ENCODE peak calls at places on chromosomes 7 and 10, in eight cellular contexts. M, X, L, V, P, N, F and T are unnamed samples.

GRCh38 chr7:128735433-128735832 is 3.7 kb upstream of the CALU start:
- DNase-seq in M (no peak), X (no peak), L (no peak), V (no peak), P (no peak), N (no peak), F (no peak), T (no peak)

GRCh38 chr10:45514283-45515270 is 140.6 kb downstream of the ALOX5 start:
- DNase-seq in M (no peak), X (peak; percentile 77), L (peak; percentile 31), V (no peak), P (peak; percentile 10), N (peak; percentile 60), F (no peak), T (peak; percentile 7)

GRCh38 chr10:96470108-96470743 is 43.5 kb downstream of the TLL2 start:
- DNase-seq in M (no peak), X (no peak), L (peak; percentile 5), V (no peak), P (no peak), N (no peak), F (no peak), T (peak; percentile 31)

GRCh38 chr7:115015619-115016018 is 93.7 kb downstream of the MDFIC start:
- DNase-seq in M (peak; percentile 11), X (no peak), L (no peak), V (no peak), P (no peak), N (no peak), F (peak; percentile 39), T (no peak)

GRCh38 chr7:34165927-34166550 is 260.7 kb downstream of the BMPER start:
- DNase-seq in M (no peak), X (no peak), L (no peak), V (no peak), P (no peak), N (no peak), F (no peak), T (peak; percentile 62)

GRCh38 chr10:106941297-106942034 is 223.0 kb downstream of the SORCS1 start:
- DNase-seq in M (no peak), X (no peak), L (no peak), V (no peak), P (no peak), N (no peak), F (no peak), T (no peak)

GRCh38 chr10:22633528-22633927 is 80.8 kb downstream of the PIP4K2A start:
- DNase-seq in M (no peak), X (no peak), L (no peak), V (no peak), P (no peak), N (no peak), F (no peak), T (peak; percentile 20)

GRCh38 chr7:152678133-152678645 is 2.2 kb upstream of the XRCC2 start:
- DNase-seq in M (no peak), X (no peak), L (no peak), V (no peak), P (no peak), N (no peak), F (no peak), T (no peak)

GRCh38 chr7:22810843-22811242 is 11.8 kb downstream of the TOMM7 start:
- DNase-seq in M (no peak), X (no peak), L (no peak), V (no peak), P (no peak), N (no peak), F (no peak), T (no peak)

GRCh38 chr7:152025937-152026890 is 740 bp downstream of the GALNT11 start:
- DNase-seq in M (no peak), X (no peak), L (no peak), V (no peak), P (no peak), N (no peak), F (no peak), T (no peak)

GRCh38 chr10:59229451-59229850 is 53.0 kb downstream of the PHYHIPL start:
- DNase-seq in M (no peak), X (no peak), L (no peak), V (no peak), P (no peak), N (no peak), F (no peak), T (no peak)

GRCh38 chr7:37510043-37510634 is 61.5 kb upstream of the ELMO1 start:
- DNase-seq in M (no peak), X (no peak), L (no peak), V (no peak), P (no peak), N (no peak), F (no peak), T (peak; percentile 11)

GRCh38 chr10:13942030-13942429 is 355.3 kb downstream of the PRPF18 start:
- DNase-seq in M (no peak), X (no peak), L (no peak), V (no peak), P (no peak), N (no peak), F (no peak), T (no peak)

GRCh38 chr10:48670978-48671913 is 13.4 kb upstream of the WDFY4 start:
- DNase-seq in M (no peak), X (no peak), L (no peak), V (no peak), P (no peak), N (no peak), F (no peak), T (no peak)

GRCh38 chr10:44070282-44070681 is 314.6 kb downstream of the CXCL12 start:
- DNase-seq in M (no peak), X (no peak), L (no peak), V (peak; percentile 90), P (no peak), N (no peak), F (no peak), T (no peak)

GRCh38 chr10:2928219-2928840 is 139.0 kb upstream of the PFKP start:
- DNase-seq in M (no peak), X (peak; percentile 3), L (peak; percentile 52), V (peak; percentile 72), P (peak; percentile 16), N (peak; percentile 27), F (peak; percentile 40), T (peak; percentile 54)

GRCh38 chr10:89663144-89663543 is 18.1 kb upstream of the PANK1 start:
- DNase-seq in M (no peak), X (no peak), L (no peak), V (no peak), P (no peak), N (no peak), F (no peak), T (no peak)

GRCh38 chr10:3516626-3517255 is 268.3 kb downstream of the KLF6 start:
- DNase-seq in M (no peak), X (no peak), L (no peak), V (no peak), P (no peak), N (no peak), F (no peak), T (no peak)

GRCh38 chr7:82701941-82702340 is 258.4 kb upstream of the CACNA2D1 start:
- DNase-seq in M (no peak), X (no peak), L (no peak), V (no peak), P (no peak), N (no peak), F (no peak), T (no peak)

GRCh38 chr10:58756126-58756525 is 243.5 kb downstream of the BICC1 start:
- DNase-seq in M (no peak), X (no peak), L (no peak), V (no peak), P (peak; percentile 15), N (no peak), F (no peak), T (no peak)

GRCh38 chr7:28955723-28956607 is 2.2 kb downstream of the TRIL start:
- DNase-seq in M (no peak), X (peak; percentile 79), L (peak; percentile 59), V (peak; percentile 89), P (no peak), N (peak; percentile 71), F (no peak), T (peak; percentile 80)

GRCh38 chr10:118850418-118851061 is 95.8 kb upstream of the CACUL1 start:
- DNase-seq in M (no peak), X (peak; percentile 20), L (no peak), V (no peak), P (no peak), N (peak; percentile 32), F (no peak), T (peak; percentile 65)

GRCh38 chr7:251446-252175 is 38.4 kb upstream of the FOXL3 start:
- DNase-seq in M (no peak), X (no peak), L (no peak), V (no peak), P (no peak), N (no peak), F (no peak), T (no peak)

GRCh38 chr10:48655426-48656240 is 29.0 kb upstream of the WDFY4 start:
- DNase-seq in M (no peak), X (peak; percentile 39), L (peak; percentile 57), V (peak; percentile 80), P (no peak), N (no peak), F (no peak), T (peak; percentile 74)

GRCh38 chr10:18066947-18067346 is 73.3 kb upstream of the CACNB2 start:
- DNase-seq in M (no peak), X (no peak), L (no peak), V (no peak), P (no peak), N (no peak), F (no peak), T (no peak)

GRCh38 chr7:137903382-137904169 is 56.8 kb upstream of the DGKI start:
- DNase-seq in M (no peak), X (peak; percentile 36), L (peak; percentile 43), V (peak; percentile 79), P (peak; percentile 31), N (peak; percentile 52), F (peak; percentile 66), T (peak; percentile 72)

GRCh38 chr7:34133983-34134782 is 228.8 kb downstream of the BMPER start:
- DNase-seq in M (peak; percentile 41), X (peak; percentile 48), L (peak; percentile 46), V (peak; percentile 74), P (peak; percentile 74), N (peak; percentile 60), F (peak; percentile 66), T (peak; percentile 62)

GRCh38 chr10:132417957-132418441 is 21.0 kb downstream of the PWWP2B start:
- DNase-seq in M (no peak), X (peak; percentile 50), L (no peak), V (no peak), P (no peak), N (no peak), F (no peak), T (no peak)

GRCh38 chr10:109871476-109871875 is 51.8 kb downstream of the XPNPEP1 start:
- DNase-seq in M (no peak), X (no peak), L (no peak), V (no peak), P (no peak), N (no peak), F (no peak), T (no peak)

GRCh38 chr7:66283003-66283920 is 78.1 kb downstream of the TPST1 start:
- DNase-seq in M (peak; percentile 57), X (no peak), L (no peak), V (no peak), P (peak; percentile 69), N (no peak), F (no peak), T (peak; percentile 80)

GRCh38 chr7:28276303-28276702 is 95.7 kb upstream of the JAZF1 start:
- DNase-seq in M (no peak), X (no peak), L (no peak), V (no peak), P (no peak), N (no peak), F (no peak), T (no peak)

GRCh38 chr10:111836586-111836985 is 347.0 kb downstream of the GPAM start:
- DNase-seq in M (no peak), X (no peak), L (no peak), V (no peak), P (no peak), N (no peak), F (no peak), T (no peak)

GRCh38 chr7:115658223-115658622 is 372.3 kb downstream of the TFEC start:
- DNase-seq in M (no peak), X (no peak), L (no peak), V (no peak), P (no peak), N (no peak), F (no peak), T (no peak)